ENCODE peak calls at places on chromosomes 4 and X, in six cellular contexts. One of them, this sample, is unnamed.

GRCh38 chr4:54255881-54256280 is 26.8 kb downstream of the PDGFRA start:
- DNase-seq in OCI-LY7: no peak
- DNase-seq in SK-N-SH: no peak
- DNase-seq in hepatocyte: no peak
- DNase-seq in GM23338: no peak
- DNase-seq in HCT116: no peak
- DNase-seq in this sample: no peak

GRCh38 chr4:86358176-86358701 is 1.6 kb downstream of the MAPK10 start:
- DNase-seq in OCI-LY7: no peak
- DNase-seq in SK-N-SH: no peak
- DNase-seq in hepatocyte: peak; percentile 32
- DNase-seq in GM23338: no peak
- DNase-seq in HCT116: no peak
- DNase-seq in this sample: peak; percentile 15

GRCh38 chr4:123452585-123452984 is 56.0 kb downstream of the SPRY1 start:
- DNase-seq in OCI-LY7: peak; percentile 26
- DNase-seq in SK-N-SH: peak; percentile 49
- DNase-seq in hepatocyte: peak; percentile 32
- DNase-seq in GM23338: no peak
- DNase-seq in HCT116: no peak
- DNase-seq in this sample: no peak

GRCh38 chr4:122798101-122798500 is 28.5 kb upstream of the FGF2 start:
- DNase-seq in OCI-LY7: no peak
- DNase-seq in SK-N-SH: peak; percentile 23
- DNase-seq in hepatocyte: peak; percentile 71
- DNase-seq in GM23338: peak; percentile 69
- DNase-seq in HCT116: no peak
- DNase-seq in this sample: peak; percentile 24

GRCh38 chr4:112472318-112472717 is 43.7 kb downstream of the NEUROG2 start:
- DNase-seq in OCI-LY7: no peak
- DNase-seq in SK-N-SH: no peak
- DNase-seq in hepatocyte: no peak
- DNase-seq in GM23338: no peak
- DNase-seq in HCT116: no peak
- DNase-seq in this sample: no peak

GRCh38 chr4:627751-628150 is 2.4 kb downstream of the PDE6B start:
- DNase-seq in OCI-LY7: no peak
- DNase-seq in SK-N-SH: no peak
- DNase-seq in hepatocyte: no peak
- DNase-seq in GM23338: no peak
- DNase-seq in HCT116: no peak
- DNase-seq in this sample: no peak

GRCh38 chr4:28508649-28509048 is 1648.0 kb downstream of the STIM2 start:
- DNase-seq in OCI-LY7: no peak
- DNase-seq in SK-N-SH: no peak
- DNase-seq in hepatocyte: no peak
- DNase-seq in GM23338: no peak
- DNase-seq in HCT116: no peak
- DNase-seq in this sample: no peak

GRCh38 chr4:20126906-20127305 is 124.8 kb upstream of the SLIT2 start:
- DNase-seq in OCI-LY7: no peak
- DNase-seq in SK-N-SH: no peak
- DNase-seq in hepatocyte: no peak
- DNase-seq in GM23338: no peak
- DNase-seq in HCT116: no peak
- DNase-seq in this sample: no peak

GRCh38 chr4:2949782-2950125 is 13.5 kb downstream of the NOP14 start:
- DNase-seq in OCI-LY7: no peak
- DNase-seq in SK-N-SH: no peak
- DNase-seq in hepatocyte: no peak
- DNase-seq in GM23338: no peak
- DNase-seq in HCT116: no peak
- DNase-seq in this sample: no peak

GRCh38 chr4:146132445-146132844 is 43.1 kb upstream of the LSM6 start:
- DNase-seq in OCI-LY7: no peak
- DNase-seq in SK-N-SH: no peak
- DNase-seq in hepatocyte: no peak
- DNase-seq in GM23338: no peak
- DNase-seq in HCT116: no peak
- DNase-seq in this sample: no peak

GRCh38 chr4:41709844-41710481 is 38.6 kb downstream of the PHOX2B start:
- DNase-seq in OCI-LY7: no peak
- DNase-seq in SK-N-SH: no peak
- DNase-seq in hepatocyte: peak; percentile 51
- DNase-seq in GM23338: no peak
- DNase-seq in HCT116: no peak
- DNase-seq in this sample: no peak

GRCh38 chr4:25155957-25156356 is 4.3 kb downstream of the SEPSECS start:
- DNase-seq in OCI-LY7: no peak
- DNase-seq in SK-N-SH: no peak
- DNase-seq in hepatocyte: no peak
- DNase-seq in GM23338: no peak
- DNase-seq in HCT116: no peak
- DNase-seq in this sample: no peak

GRCh38 chr4:106287353-106287969 is 28.5 kb downstream of the TBCK start:
- DNase-seq in OCI-LY7: no peak
- DNase-seq in SK-N-SH: no peak
- DNase-seq in hepatocyte: peak; percentile 71
- DNase-seq in GM23338: no peak
- DNase-seq in HCT116: no peak
- DNase-seq in this sample: no peak

GRCh38 chr4:127379499-127379898 is 253.3 kb upstream of the INTU start:
- DNase-seq in OCI-LY7: no peak
- DNase-seq in SK-N-SH: no peak
- DNase-seq in hepatocyte: no peak
- DNase-seq in GM23338: no peak
- DNase-seq in HCT116: no peak
- DNase-seq in this sample: no peak

GRCh38 chrX:18426004-18426320 is 554 bp downstream of the CDKL5 start:
- DNase-seq in OCI-LY7: no peak
- DNase-seq in SK-N-SH: no peak
- DNase-seq in hepatocyte: no peak
- DNase-seq in GM23338: peak; percentile 26
- DNase-seq in HCT116: no peak
- DNase-seq in this sample: no peak

GRCh38 chr4:183504930-183505555 is at the start of gene ING2:
- DNase-seq in OCI-LY7: no peak
- DNase-seq in SK-N-SH: peak; percentile 89
- DNase-seq in hepatocyte: peak; percentile 90
- DNase-seq in GM23338: peak; percentile 79
- DNase-seq in HCT116: peak; percentile 21
- DNase-seq in this sample: peak; percentile 91

GRCh38 chr4:77777135-77777777 is 41.9 kb downstream of the CNOT6L start:
- DNase-seq in OCI-LY7: no peak
- DNase-seq in SK-N-SH: peak; percentile 7
- DNase-seq in hepatocyte: no peak
- DNase-seq in GM23338: no peak
- DNase-seq in HCT116: no peak
- DNase-seq in this sample: no peak

GRCh38 chrX:139801397-139801813 is 93.4 kb upstream of the MCF2 start:
- DNase-seq in OCI-LY7: no peak
- DNase-seq in SK-N-SH: no peak
- DNase-seq in hepatocyte: no peak
- DNase-seq in GM23338: no peak
- DNase-seq in HCT116: no peak
- DNase-seq in this sample: no peak

GRCh38 chrX:2696698-2697215 is 5.7 kb downstream of the CD99 start:
- DNase-seq in OCI-LY7: peak; percentile 38
- DNase-seq in SK-N-SH: no peak
- DNase-seq in hepatocyte: no peak
- DNase-seq in GM23338: no peak
- DNase-seq in HCT116: no peak
- DNase-seq in this sample: no peak

GRCh38 chr4:124762956-124763355 is 50.4 kb upstream of the ANKRD50 start:
- DNase-seq in OCI-LY7: no peak
- DNase-seq in SK-N-SH: no peak
- DNase-seq in hepatocyte: no peak
- DNase-seq in GM23338: no peak
- DNase-seq in HCT116: no peak
- DNase-seq in this sample: no peak

GRCh38 chrX:97587171-97587570 is 703.5 kb downstream of the RPA4 start:
- DNase-seq in OCI-LY7: no peak
- DNase-seq in SK-N-SH: peak; percentile 39
- DNase-seq in hepatocyte: no peak
- DNase-seq in GM23338: no peak
- DNase-seq in HCT116: no peak
- DNase-seq in this sample: no peak

GRCh38 chrX:6644411-6644810 is 109.5 kb upstream of the VCX3A start:
- DNase-seq in OCI-LY7: peak; percentile 1
- DNase-seq in SK-N-SH: peak; percentile 1
- DNase-seq in hepatocyte: no peak
- DNase-seq in GM23338: peak; percentile 37
- DNase-seq in HCT116: no peak
- DNase-seq in this sample: no peak

GRCh38 chr4:112343330-112343729 is 46.2 kb downstream of the ALPK1 start:
- DNase-seq in OCI-LY7: no peak
- DNase-seq in SK-N-SH: no peak
- DNase-seq in hepatocyte: no peak
- DNase-seq in GM23338: peak; percentile 13
- DNase-seq in HCT116: no peak
- DNase-seq in this sample: peak; percentile 36

GRCh38 chr4:62023633-62024032 is 823.5 kb downstream of the ADGRL3 start:
- DNase-seq in OCI-LY7: no peak
- DNase-seq in SK-N-SH: no peak
- DNase-seq in hepatocyte: no peak
- DNase-seq in GM23338: peak; percentile 14
- DNase-seq in HCT116: no peak
- DNase-seq in this sample: no peak

GRCh38 chrX:48475295-48475694 is 704 bp upstream of the FTSJ1 start:
- DNase-seq in OCI-LY7: peak; percentile 15
- DNase-seq in SK-N-SH: peak; percentile 51
- DNase-seq in hepatocyte: no peak
- DNase-seq in GM23338: no peak
- DNase-seq in HCT116: no peak
- DNase-seq in this sample: no peak

GRCh38 chrX:42824541-42824940 is 46.6 kb upstream of the PPP1R2C start:
- DNase-seq in OCI-LY7: no peak
- DNase-seq in SK-N-SH: no peak
- DNase-seq in hepatocyte: no peak
- DNase-seq in GM23338: no peak
- DNase-seq in HCT116: no peak
- DNase-seq in this sample: no peak

GRCh38 chrX:349196-349595 is 30.6 kb upstream of the GTPBP6 start:
- DNase-seq in OCI-LY7: no peak
- DNase-seq in SK-N-SH: no peak
- DNase-seq in hepatocyte: no peak
- DNase-seq in GM23338: no peak
- DNase-seq in HCT116: no peak
- DNase-seq in this sample: no peak

GRCh38 chrX:48958635-48959094 is 1.3 kb upstream of the OTUD5 start:
- DNase-seq in OCI-LY7: no peak
- DNase-seq in SK-N-SH: no peak
- DNase-seq in hepatocyte: peak; percentile 65
- DNase-seq in GM23338: peak; percentile 10
- DNase-seq in HCT116: no peak
- DNase-seq in this sample: peak; percentile 52

GRCh38 chr4:179803857-179804256 is 2361.6 kb upstream of the AGA start:
- DNase-seq in OCI-LY7: no peak
- DNase-seq in SK-N-SH: no peak
- DNase-seq in hepatocyte: no peak
- DNase-seq in GM23338: no peak
- DNase-seq in HCT116: no peak
- DNase-seq in this sample: no peak

GRCh38 chr4:179804440-179804839 is 2362.2 kb upstream of the AGA start:
- DNase-seq in OCI-LY7: no peak
- DNase-seq in SK-N-SH: no peak
- DNase-seq in hepatocyte: no peak
- DNase-seq in GM23338: no peak
- DNase-seq in HCT116: no peak
- DNase-seq in this sample: no peak
- TF ChIP-seq EZH2phosphoT487 in OCI-LY7: no peak
- TF ChIP-seq EZH2phosphoT487 in SK-N-SH: no peak
- TF ChIP-seq EZH2phosphoT487 in hepatocyte: no peak
- TF ChIP-seq EZH2phosphoT487 in GM23338: no peak
- TF ChIP-seq EZH2phosphoT487 in HCT116: no peak
- TF ChIP-seq EZH2phosphoT487 in this sample: no peak

GRCh38 chr4:156581282-156581681 is 390.3 kb downstream of the PDGFC start:
- DNase-seq in OCI-LY7: no peak
- DNase-seq in SK-N-SH: no peak
- DNase-seq in hepatocyte: no peak
- DNase-seq in GM23338: no peak
- DNase-seq in HCT116: no peak
- DNase-seq in this sample: no peak

GRCh38 chr4:156578713-156579112 is 392.9 kb downstream of the PDGFC start:
- DNase-seq in OCI-LY7: no peak
- DNase-seq in SK-N-SH: no peak
- DNase-seq in hepatocyte: no peak
- DNase-seq in GM23338: no peak
- DNase-seq in HCT116: no peak
- DNase-seq in this sample: no peak

GRCh38 chr4:156576946-156577345 is 394.7 kb downstream of the PDGFC start:
- DNase-seq in OCI-LY7: no peak
- DNase-seq in SK-N-SH: no peak
- DNase-seq in hepatocyte: no peak
- DNase-seq in GM23338: no peak
- DNase-seq in HCT116: no peak
- DNase-seq in this sample: no peak

GRCh38 chr4:156575430-156576073 is 396.0 kb downstream of the PDGFC start:
- DNase-seq in OCI-LY7: no peak
- DNase-seq in SK-N-SH: no peak
- DNase-seq in hepatocyte: no peak
- DNase-seq in GM23338: peak; percentile 65
- DNase-seq in HCT116: no peak
- DNase-seq in this sample: peak; percentile 23

GRCh38 chr4:156578005-156578404 is 393.6 kb downstream of the PDGFC start:
- DNase-seq in OCI-LY7: no peak
- DNase-seq in SK-N-SH: no peak
- DNase-seq in hepatocyte: no peak
- DNase-seq in GM23338: no peak
- DNase-seq in HCT116: no peak
- DNase-seq in this sample: no peak
- TF ChIP-seq EZH2phosphoT487 in OCI-LY7: no peak
- TF ChIP-seq EZH2phosphoT487 in SK-N-SH: no peak
- TF ChIP-seq EZH2phosphoT487 in hepatocyte: no peak
- TF ChIP-seq EZH2phosphoT487 in GM23338: no peak
- TF ChIP-seq EZH2phosphoT487 in HCT116: no peak
- TF ChIP-seq EZH2phosphoT487 in this sample: no peak

DNA sequence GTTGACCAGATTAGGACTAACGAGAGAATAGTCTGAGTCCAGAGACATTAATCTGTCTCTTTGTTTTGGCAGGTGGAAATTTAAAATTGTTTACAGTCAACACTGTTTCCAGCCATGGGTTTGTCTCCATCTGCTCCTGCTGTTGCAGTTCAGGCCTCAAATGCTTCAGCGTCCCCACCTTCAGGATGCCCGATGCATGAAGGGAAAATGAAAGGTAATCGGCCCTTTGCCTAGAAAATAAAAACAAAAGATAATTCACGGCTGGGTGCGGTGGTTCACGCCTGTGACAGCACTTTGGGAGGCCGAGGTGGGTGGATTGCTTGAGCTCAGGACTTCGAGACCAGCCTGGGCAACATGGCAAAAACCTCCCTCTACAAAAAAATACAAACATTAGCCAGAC is 815 bp downstream of the HCCS start:
- DNase-seq in OCI-LY7: no peak
- DNase-seq in SK-N-SH: no peak
- DNase-seq in hepatocyte: no peak
- DNase-seq in GM23338: no peak
- DNase-seq in HCT116: no peak
- DNase-seq in this sample: no peak
- TF ChIP-seq EZH2phosphoT487 in OCI-LY7: no peak
- TF ChIP-seq EZH2phosphoT487 in SK-N-SH: no peak
- TF ChIP-seq EZH2phosphoT487 in hepatocyte: no peak
- TF ChIP-seq EZH2phosphoT487 in GM23338: no peak
- TF ChIP-seq EZH2phosphoT487 in HCT116: no peak
- TF ChIP-seq EZH2phosphoT487 in this sample: no peak

GRCh38 chr4:148539387-148539786 is 97.2 kb upstream of the NR3C2 start:
- DNase-seq in OCI-LY7: no peak
- DNase-seq in SK-N-SH: no peak
- DNase-seq in hepatocyte: peak; percentile 56
- DNase-seq in GM23338: peak; percentile 11
- DNase-seq in HCT116: no peak
- DNase-seq in this sample: no peak
- TF ChIP-seq EZH2phosphoT487 in OCI-LY7: no peak
- TF ChIP-seq EZH2phosphoT487 in SK-N-SH: no peak
- TF ChIP-seq EZH2phosphoT487 in hepatocyte: no peak
- TF ChIP-seq EZH2phosphoT487 in GM23338: no peak
- TF ChIP-seq EZH2phosphoT487 in HCT116: no peak
- TF ChIP-seq EZH2phosphoT487 in this sample: no peak

This sample was measured in neural progenitor cell.